ENCODE peak calls at places on chromosomes 2 and 18, in five cellular contexts. One of them, this sample, is unnamed.

GRCh38 chr2:143730155-143730949 is 601.1 kb downstream of the ARHGAP15 start:
- DNase-seq in T-helper 9 cell: no peak
- DNase-seq in lower leg skin: no peak
- DNase-seq in RPMI7951: peak
- DNase-seq in NCI-H524: no peak
- DNase-seq in this sample: no peak

GRCh38 chr2:45857848-45858520 is 206.5 kb downstream of the PRKCE start:
- DNase-seq in NCI-H524: no peak
- DNase-seq in lower leg skin: no peak
- DNase-seq in T-helper 9 cell: no peak
- DNase-seq in RPMI7951: no peak
- DNase-seq in this sample: no peak

GRCh38 chr2:159968282-159968900 is 94.0 kb downstream of the PLA2R1 start:
- DNase-seq in T-helper 9 cell: no peak
- DNase-seq in RPMI7951: peak
- DNase-seq in lower leg skin: no peak
- DNase-seq in NCI-H524: peak
- DNase-seq in this sample: no peak

GRCh38 chr2:174722942-174723598 is 41.2 kb downstream of the CHRNA1 start:
- DNase-seq in lower leg skin: no peak
- DNase-seq in NCI-H524: no peak
- DNase-seq in RPMI7951: no peak
- DNase-seq in T-helper 9 cell: no peak
- DNase-seq in this sample: no peak

GRCh38 chr18:32308493-32309120 is 118.8 kb downstream of the MEP1B start:
- DNase-seq in RPMI7951: peak
- DNase-seq in lower leg skin: no peak
- DNase-seq in T-helper 9 cell: no peak
- DNase-seq in NCI-H524: no peak
- DNase-seq in this sample: no peak

GRCh38 chr2:177474904-177475474 is 82.4 kb downstream of the AGPS start:
- DNase-seq in T-helper 9 cell: no peak
- DNase-seq in NCI-H524: no peak
- DNase-seq in RPMI7951: peak
- DNase-seq in lower leg skin: no peak
- DNase-seq in this sample: no peak

GRCh38 chr2:96403481-96403880 is 67.9 kb downstream of the NCAPH start:
- DNase-seq in RPMI7951: no peak
- DNase-seq in T-helper 9 cell: no peak
- DNase-seq in NCI-H524: no peak
- DNase-seq in lower leg skin: peak
- DNase-seq in this sample: no peak

GRCh38 chr2:45237128-45237527 is 227.9 kb upstream of the SIX2 start:
- DNase-seq in T-helper 9 cell: no peak
- DNase-seq in RPMI7951: peak
- DNase-seq in NCI-H524: no peak
- DNase-seq in lower leg skin: no peak
- DNase-seq in this sample: no peak

GRCh38 chr2:223051580-223052375 is at the start of gene KCNE4:
- DNase-seq in NCI-H524: peak
- DNase-seq in RPMI7951: peak
- DNase-seq in lower leg skin: no peak
- DNase-seq in T-helper 9 cell: no peak
- DNase-seq in this sample: no peak

GRCh38 chr2:27370816-27371620 is 602 bp downstream of the SNX17 start:
- DNase-seq in NCI-H524: peak
- DNase-seq in lower leg skin: peak
- DNase-seq in RPMI7951: peak
- DNase-seq in T-helper 9 cell: peak
- DNase-seq in this sample: peak

GRCh38 chr2:97761192-97761591 is 47.8 kb downstream of the ZAP70 start:
- DNase-seq in NCI-H524: no peak
- DNase-seq in lower leg skin: no peak
- DNase-seq in T-helper 9 cell: peak
- DNase-seq in RPMI7951: no peak
- DNase-seq in this sample: no peak

GRCh38 chr2:46719499-46719898 is 196.1 kb downstream of the MCFD2 start:
- DNase-seq in NCI-H524: no peak
- DNase-seq in lower leg skin: no peak
- DNase-seq in RPMI7951: peak
- DNase-seq in T-helper 9 cell: no peak
- DNase-seq in this sample: no peak

GRCh38 chr18:63161032-63161727 is 158.4 kb downstream of the BCL2 start:
- DNase-seq in NCI-H524: no peak
- DNase-seq in T-helper 9 cell: no peak
- DNase-seq in lower leg skin: no peak
- DNase-seq in RPMI7951: no peak
- DNase-seq in this sample: no peak

GRCh38 chr2:119472749-119473148 is 41.1 kb downstream of the TMEM37 start:
- DNase-seq in T-helper 9 cell: no peak
- DNase-seq in NCI-H524: no peak
- DNase-seq in RPMI7951: no peak
- DNase-seq in lower leg skin: no peak
- DNase-seq in this sample: no peak

GRCh38 chr2:140063356-140063755 is 1283.2 kb upstream of the NXPH2 start:
- DNase-seq in RPMI7951: no peak
- DNase-seq in T-helper 9 cell: no peak
- DNase-seq in NCI-H524: peak
- DNase-seq in lower leg skin: no peak
- DNase-seq in this sample: no peak

GRCh38 chr18:11751305-11752115 is 62.4 kb downstream of the GNAL start:
- DNase-seq in NCI-H524: no peak
- DNase-seq in RPMI7951: no peak
- DNase-seq in T-helper 9 cell: no peak
- DNase-seq in lower leg skin: no peak
- DNase-seq in this sample: no peak

GRCh38 chr18:63677490-63678225 is 16.0 kb upstream of the SERPINB3 start:
- DNase-seq in NCI-H524: no peak
- DNase-seq in T-helper 9 cell: no peak
- DNase-seq in RPMI7951: no peak
- DNase-seq in lower leg skin: no peak
- DNase-seq in this sample: no peak

GRCh38 chr2:127622561-127623387 is 23.2 kb upstream of the GPR17 start:
- DNase-seq in RPMI7951: no peak
- DNase-seq in lower leg skin: peak
- DNase-seq in T-helper 9 cell: no peak
- DNase-seq in NCI-H524: no peak
- DNase-seq in this sample: no peak

GRCh38 chr2:118970396-118971135 is 28.6 kb downstream of the MARCO start:
- DNase-seq in RPMI7951: no peak
- DNase-seq in lower leg skin: peak
- DNase-seq in T-helper 9 cell: no peak
- DNase-seq in NCI-H524: no peak
- DNase-seq in this sample: peak

GRCh38 chr2:88350262-88350640 is 102.2 kb downstream of the FOXI3 start:
- DNase-seq in NCI-H524: no peak
- DNase-seq in RPMI7951: no peak
- DNase-seq in lower leg skin: peak
- DNase-seq in T-helper 9 cell: no peak
- DNase-seq in this sample: no peak

GRCh38 chr2:53593891-53594585 is 173.6 kb upstream of the CHAC2 start:
- DNase-seq in T-helper 9 cell: no peak
- DNase-seq in NCI-H524: no peak
- DNase-seq in RPMI7951: peak
- DNase-seq in lower leg skin: no peak
- DNase-seq in this sample: no peak

GRCh38 chr2:56741601-56742102 is 557.9 kb downstream of the CCDC85A start:
- DNase-seq in NCI-H524: no peak
- DNase-seq in T-helper 9 cell: no peak
- DNase-seq in RPMI7951: peak
- DNase-seq in lower leg skin: no peak
- DNase-seq in this sample: peak

GRCh38 chr2:12928197-12928596 is 211.5 kb downstream of the TRIB2 start:
- DNase-seq in RPMI7951: peak
- DNase-seq in T-helper 9 cell: no peak
- DNase-seq in lower leg skin: no peak
- DNase-seq in NCI-H524: peak
- DNase-seq in this sample: no peak